ENCODE peak calls at places on chromosome 5, in five cellular contexts. C is A172, J is NCI-H1105 treated with DMSO at 0.1 percent for 48 hours, P is colonic mucosa, M is amygdala. L is an unnamed sample.

GRCh38 chr5:180691046-180691445 is 41.6 kb upstream of the FLT4 start:
- DNase-seq in J (no peak), P (no peak), M (no peak), C (no peak), L (no peak)

GRCh38 chr5:107457138-107457537 is 213.6 kb downstream of the EFNA5 start:
- DNase-seq in P (no peak), J (no peak), M (no peak), C (no peak), L (no peak)

GRCh38 chr5:98514106-98514665 is 259.3 kb upstream of the RGMB start:
- DNase-seq in C (no peak), M (no peak), P (no peak), J (no peak), L (no peak)

GRCh38 chr5:140042551-140043507 is at the start of gene NRG2:
- DNase-seq in J (peak; percentile 60), C (peak; percentile 72), P (peak; percentile 51), M (no peak), L (peak; percentile 67)

GRCh38 chr5:125536582-125536981 is 790.1 kb upstream of the ZNF608 start:
- DNase-seq in M (no peak), C (peak; percentile 28), J (no peak), P (no peak), L (peak; percentile 67)

GRCh38 chr5:34487202-34487879 is 168.8 kb upstream of the RAI14 start:
- DNase-seq in C (peak; percentile 27), M (no peak), J (no peak), P (no peak), L (peak; percentile 42)

GRCh38 chr5:9173281-9174048 is 372.4 kb downstream of the SEMA5A start:
- DNase-seq in C (no peak), J (no peak), P (no peak), M (no peak), L (no peak)

GRCh38 chr5:173500213-173500560 is 116.3 kb downstream of the BOD1 start:
- DNase-seq in C (no peak), M (no peak), J (no peak), P (no peak), L (no peak)

GRCh38 chr5:157109744-157110143 is 900 bp upstream of the HAVCR2 start:
- DNase-seq in P (no peak), C (no peak), M (no peak), J (no peak), L (no peak)

GRCh38 chr5:44641820-44642219 is 166.9 kb upstream of the MRPS30 start:
- DNase-seq in J (no peak), C (no peak), M (no peak), P (no peak), L (no peak)

GRCh38 chr5:36392818-36393217 is 91.1 kb upstream of the RANBP3L start:
- DNase-seq in J (no peak), P (no peak), M (no peak), C (peak; percentile 53), L (peak; percentile 20)

L was measured in H4.